ENCODE peak calls at places on chromosomes 2 and 18, in seven cellular contexts. H, J, R, E, T, I and Z are unnamed samples.

GRCh38 chr2:194087569-194087968 is 1569.5 kb upstream of the SLC39A10 start:
- DNase-seq in H (no peak), J (no peak), R (no peak), E (no peak), T (no peak), I (no peak), Z (peak; percentile 15)

GRCh38 chr2:42973771-42974170 is 181.4 kb upstream of the HAAO start:
- DNase-seq in H (no peak), J (peak; percentile 73), R (no peak), E (no peak), T (no peak), I (peak; percentile 29), Z (no peak)

GRCh38 chr2:144669196-144669987 is 149.5 kb upstream of the ZEB2 start:
- DNase-seq in H (no peak), J (no peak), R (no peak), E (no peak), T (no peak), I (no peak), Z (no peak)

GRCh38 chr2:14313351-14313750 is 319.2 kb upstream of the LRATD1 start:
- DNase-seq in H (no peak), J (no peak), R (no peak), E (no peak), T (no peak), I (no peak), Z (no peak)

GRCh38 chr18:34223893-34224422 is 755 bp downstream of the NOL4 start:
- DNase-seq in H (no peak), J (no peak), R (no peak), E (no peak), T (no peak), I (no peak), Z (no peak)

GRCh38 chr2:240138275-240138984 is 2.0 kb downstream of the OTOS start:
- DNase-seq in H (no peak), J (no peak), R (peak; percentile 13), E (no peak), T (no peak), I (no peak), Z (no peak)

GRCh38 chr2:67996772-67997527 is 65.9 kb downstream of the C1D start:
- DNase-seq in H (no peak), J (no peak), R (no peak), E (no peak), T (no peak), I (no peak), Z (no peak)

GRCh38 chr2:164840930-164841718 is 499 bp downstream of the COBLL1 start:
- DNase-seq in H (no peak), J (peak; percentile 85), R (peak; percentile 81), E (peak; percentile 46), T (peak; percentile 81), I (peak; percentile 92), Z (peak; percentile 93)

GRCh38 chr2:199449455-199449854 is 8.3 kb downstream of the SATB2 start:
- DNase-seq in H (no peak), J (no peak), R (no peak), E (no peak), T (no peak), I (no peak), Z (no peak)

GRCh38 chr2:208571764-208572131 is 165.2 kb downstream of the PTH2R start:
- DNase-seq in H (no peak), J (no peak), R (no peak), E (no peak), T (no peak), I (no peak), Z (no peak)

GRCh38 chr2:60167089-60167488 is 386.4 kb downstream of the BCL11A start:
- DNase-seq in H (no peak), J (no peak), R (no peak), E (no peak), T (no peak), I (no peak), Z (no peak)

GRCh38 chr2:44433841-44434240 is 72.1 kb downstream of the CAMKMT start:
- DNase-seq in H (no peak), J (no peak), R (no peak), E (no peak), T (no peak), I (no peak), Z (no peak)

GRCh38 chr18:26383454-26384270 is 157.4 kb downstream of the TAF4B start:
- DNase-seq in H (no peak), J (no peak), R (no peak), E (peak; percentile 52), T (no peak), I (no peak), Z (peak; percentile 83)

GRCh38 chr2:61177727-61178549 is 15.9 kb downstream of the C2orf74 start:
- DNase-seq in H (peak; percentile 45), J (no peak), R (no peak), E (no peak), T (peak; percentile 35), I (no peak), Z (peak; percentile 42)

GRCh38 chr18:74473976-74474375 is 16.9 kb upstream of the DIPK1C start:
- DNase-seq in H (no peak), J (no peak), R (no peak), E (no peak), T (no peak), I (no peak), Z (no peak)

GRCh38 chr18:74477771-74478170 is 18.4 kb upstream of the CNDP2 start:
- DNase-seq in H (no peak), J (no peak), R (no peak), E (no peak), T (no peak), I (no peak), Z (no peak)

GRCh38 chr18:74478876-74479275 is 17.3 kb upstream of the CNDP2 start:
- DNase-seq in H (no peak), J (no peak), R (no peak), E (no peak), T (no peak), I (no peak), Z (no peak)

GRCh38 chr18:74478316-74478715 is 17.8 kb upstream of the CNDP2 start:
- DNase-seq in H (no peak), J (no peak), R (no peak), E (no peak), T (no peak), I (no peak), Z (no peak)

GRCh38 chr18:74476154-74476553 is 19.0 kb upstream of the DIPK1C start:
- DNase-seq in H (no peak), J (no peak), R (no peak), E (no peak), T (no peak), I (no peak), Z (peak; percentile 49)
- TF ChIP-seq CTCF in H (no peak), J (peak; percentile 59), R (no peak), E (peak; percentile 69), T (peak; percentile 33), I (peak; percentile 36), Z (peak; percentile 86)

DNA sequence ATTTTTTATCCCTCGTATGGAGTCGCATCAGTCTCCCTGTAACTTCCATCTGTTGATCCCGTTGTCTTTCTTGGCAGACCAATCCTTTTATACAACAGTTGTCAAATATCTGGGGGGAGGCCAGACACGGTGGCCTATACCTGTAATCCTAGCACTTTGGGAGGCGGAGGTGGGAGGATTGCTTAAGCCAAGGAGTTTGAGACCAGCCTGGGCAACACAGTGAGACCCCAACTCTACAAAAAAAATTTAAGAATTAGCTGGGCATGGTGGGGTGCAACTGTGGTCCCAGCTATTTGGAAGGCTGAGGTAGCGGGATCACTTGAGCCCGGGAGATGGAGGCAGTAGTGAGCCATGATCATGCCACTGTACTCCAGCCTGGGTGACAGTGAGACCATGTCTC is 2.0 kb downstream of the XRCC5 start:
- DNase-seq in H (no peak), J (no peak), R (no peak), E (no peak), T (no peak), I (no peak), Z (no peak)
- H3K4me1 ChIP-seq in H (peaks cover 60% of the 10 kb centered on the region), J (peaks cover 41% of the 10 kb centered on the region), R (peaks cover 9% of the 10 kb centered on the region), E (peaks cover 7% of the 10 kb centered on the region), T (peaks cover 50% of the 10 kb centered on the region), I (no peaks in the 10 kb centered on the region), Z (peaks cover 26% of the 10 kb centered on the region)

GRCh38 chr2:223046470-223047053 is 5.4 kb upstream of the KCNE4 start:
- DNase-seq in H (no peak), J (no peak), R (no peak), E (no peak), T (no peak), I (no peak), Z (no peak)
- H3K27ac ChIP-seq in H (no peak overlapping the region), J (peak overlapping the region; percentile 72), R (no peak overlapping the region), E (no peak overlapping the region), T (peak overlapping the region; percentile 9), I (no peak overlapping the region), Z (peak overlapping the region; percentile 83)

GRCh38 chr2:159561242-159561641 is 55.1 kb downstream of the BAZ2B start:
- DNase-seq in H (no peak), J (no peak), R (no peak), E (no peak), T (no peak), I (no peak), Z (no peak)

GRCh38 chr2:159555651-159556392 is 60.5 kb downstream of the BAZ2B start:
- DNase-seq in H (no peak), J (no peak), R (no peak), E (no peak), T (no peak), I (no peak), Z (no peak)

GRCh38 chr2:159559034-159559433 is 57.3 kb downstream of the BAZ2B start:
- DNase-seq in H (no peak), J (no peak), R (no peak), E (no peak), T (no peak), I (no peak), Z (no peak)

GRCh38 chr2:159558479-159558878 is 57.9 kb downstream of the BAZ2B start:
- DNase-seq in H (no peak), J (no peak), R (no peak), E (no peak), T (no peak), I (no peak), Z (peak; percentile 31)

GRCh38 chr2:159557437-159558034 is 58.8 kb downstream of the BAZ2B start:
- DNase-seq in H (no peak), J (no peak), R (no peak), E (peak; percentile 16), T (no peak), I (no peak), Z (peak; percentile 28)
- TF ChIP-seq CTCF in H (no peak), J (peak; percentile 39), R (no peak), E (peak; percentile 59), T (peak; percentile 22), I (peak; percentile 31), Z (peak; percentile 45)

DNA sequence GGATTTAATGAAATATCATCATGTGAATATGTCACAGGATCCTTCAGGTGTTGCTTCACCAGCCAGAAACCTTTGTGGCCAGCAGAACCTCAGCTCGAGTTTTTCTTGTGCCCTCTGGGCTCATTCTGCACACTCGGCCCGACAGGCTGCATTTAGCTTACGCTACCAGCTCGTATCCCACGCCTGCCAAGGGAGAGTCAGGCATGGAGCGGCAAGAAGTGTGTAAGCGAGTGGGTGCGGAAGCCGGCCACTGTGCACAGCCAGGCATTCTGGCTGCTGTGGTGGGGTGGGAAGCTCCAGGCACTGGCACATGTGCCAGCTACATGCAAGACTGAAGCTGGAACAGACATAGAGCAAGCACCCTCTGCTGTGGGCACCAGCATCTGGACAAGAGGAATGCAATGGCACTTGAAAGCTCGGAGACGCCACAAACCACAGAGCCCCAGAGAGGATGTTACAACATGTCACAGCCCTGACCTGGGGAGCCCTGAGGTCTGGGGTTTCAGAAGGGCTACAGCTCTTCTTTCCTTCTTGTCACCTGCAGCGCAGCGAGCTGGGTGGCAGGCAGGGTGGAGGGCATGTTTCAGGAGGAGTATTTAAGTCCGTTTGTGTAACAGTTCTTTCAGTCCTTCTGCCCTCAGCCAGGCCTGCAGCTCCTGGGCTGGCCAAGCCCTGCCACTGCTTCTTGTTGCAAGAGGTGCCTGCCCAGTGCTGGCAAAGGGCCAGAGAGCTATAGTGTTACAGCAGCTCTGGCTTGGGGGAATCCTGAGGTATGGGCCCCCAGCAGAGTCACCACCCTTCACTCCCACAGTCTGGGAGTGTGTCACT is 257.3 kb upstream of the HNMT start:
- DNase-seq in H (no peak), J (peak; percentile 64), R (no peak), E (no peak), T (no peak), I (peak; percentile 37), Z (peak; percentile 42)
- H3K4me1 ChIP-seq in H (no peaks in the 10 kb centered on the region), J (no peaks in the 10 kb centered on the region), R (no peaks in the 10 kb centered on the region), E (no peaks in the 10 kb centered on the region), T (no peaks in the 10 kb centered on the region), I (no peaks in the 10 kb centered on the region), Z (no peaks in the 10 kb centered on the region)